ENCODE peak calls at places on chromosomes 13 and 19, in six cellular contexts. One of them, this sample, is unnamed.

GRCh38 chr13:19927117-19927734 is 31.3 kb upstream of the ZMYM2 start:
- DNase-seq in IMR-90: peak; percentile 31
- DNase-seq in breast epithelium: no peak
- DNase-seq in SJCRH30: no peak
- DNase-seq in CD4-positive, alpha-beta T cell: no peak
- DNase-seq in Panc1: peak; percentile 27
- DNase-seq in this sample: no peak

GRCh38 chr19:44626067-44626624 is 12.8 kb downstream of the IGSF23 start:
- DNase-seq in IMR-90: peak; percentile 99
- DNase-seq in breast epithelium: peak; percentile 64
- DNase-seq in SJCRH30: peak; percentile 56
- DNase-seq in CD4-positive, alpha-beta T cell: no peak
- DNase-seq in Panc1: no peak
- DNase-seq in this sample: no peak

GRCh38 chr19:47725759-47726401 is 12.7 kb downstream of the EHD2 start:
- DNase-seq in IMR-90: no peak
- DNase-seq in breast epithelium: no peak
- DNase-seq in SJCRH30: no peak
- DNase-seq in CD4-positive, alpha-beta T cell: no peak
- DNase-seq in Panc1: no peak
- DNase-seq in this sample: no peak

GRCh38 chr19:41376241-41376997 is at the start of gene TMEM91:
- DNase-seq in IMR-90: no peak
- DNase-seq in breast epithelium: no peak
- DNase-seq in SJCRH30: no peak
- DNase-seq in CD4-positive, alpha-beta T cell: no peak
- DNase-seq in Panc1: no peak
- DNase-seq in this sample: no peak

GRCh38 chr13:41610426-41610825 is 153.1 kb downstream of the RGCC start:
- DNase-seq in IMR-90: peak; percentile 97
- DNase-seq in breast epithelium: no peak
- DNase-seq in SJCRH30: no peak
- DNase-seq in CD4-positive, alpha-beta T cell: no peak
- DNase-seq in Panc1: no peak
- DNase-seq in this sample: no peak

GRCh38 chr13:102530751-102531150 is 66.0 kb upstream of the TPP2 start:
- DNase-seq in IMR-90: no peak
- DNase-seq in breast epithelium: no peak
- DNase-seq in SJCRH30: no peak
- DNase-seq in CD4-positive, alpha-beta T cell: no peak
- DNase-seq in Panc1: no peak
- DNase-seq in this sample: no peak

GRCh38 chr13:90238433-90238832 is 1109.1 kb upstream of the MIR17HG start:
- DNase-seq in IMR-90: no peak
- DNase-seq in breast epithelium: no peak
- DNase-seq in SJCRH30: peak; percentile 73
- DNase-seq in CD4-positive, alpha-beta T cell: no peak
- DNase-seq in Panc1: no peak
- DNase-seq in this sample: no peak

GRCh38 chr13:78589206-78589605 is 14.1 kb downstream of the POU4F1 start:
- DNase-seq in IMR-90: peak; percentile 9
- DNase-seq in breast epithelium: no peak
- DNase-seq in SJCRH30: peak; percentile 73
- DNase-seq in CD4-positive, alpha-beta T cell: no peak
- DNase-seq in Panc1: no peak
- DNase-seq in this sample: no peak

GRCh38 chr13:99870541-99870940 is 101.0 kb downstream of the ZIC5 start:
- DNase-seq in IMR-90: no peak
- DNase-seq in breast epithelium: no peak
- DNase-seq in SJCRH30: no peak
- DNase-seq in CD4-positive, alpha-beta T cell: no peak
- DNase-seq in Panc1: no peak
- DNase-seq in this sample: no peak

DNA sequence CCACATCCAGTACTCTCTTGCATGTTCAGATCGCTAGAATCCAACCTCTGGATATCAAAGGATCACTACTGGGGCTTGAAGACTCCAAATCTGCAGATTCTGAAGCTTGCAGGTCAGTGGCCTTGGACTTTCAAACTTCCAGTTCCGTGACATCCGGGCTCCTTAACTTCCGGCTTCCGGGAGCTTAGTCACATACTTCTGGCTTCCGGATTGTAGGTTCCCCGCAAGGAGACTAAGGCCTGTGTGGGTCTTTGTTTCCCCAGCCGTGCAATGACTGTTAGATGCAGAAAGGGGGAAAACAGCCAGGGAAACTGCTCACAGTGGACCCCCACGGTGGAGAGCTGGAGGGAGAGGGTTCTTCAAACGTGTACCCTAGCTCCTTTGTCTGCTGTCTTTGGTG is 41.4 kb downstream of the ZNF333 start:
- DNase-seq in IMR-90: no peak
- DNase-seq in breast epithelium: no peak
- DNase-seq in SJCRH30: no peak
- DNase-seq in CD4-positive, alpha-beta T cell: no peak
- DNase-seq in Panc1: no peak
- DNase-seq in this sample: no peak
- H3K27me3 ChIP-seq in IMR-90: no peaks in the 10 kb centered on the region
- H3K27me3 ChIP-seq in breast epithelium: no peaks in the 10 kb centered on the region
- H3K27me3 ChIP-seq in SJCRH30: peaks cover 2% of the 10 kb centered on the region
- H3K27me3 ChIP-seq in CD4-positive, alpha-beta T cell: no peaks in the 10 kb centered on the region
- H3K27me3 ChIP-seq in Panc1: no peaks in the 10 kb centered on the region
- H3K27me3 ChIP-seq in this sample: no peaks in the 10 kb centered on the region

DNA sequence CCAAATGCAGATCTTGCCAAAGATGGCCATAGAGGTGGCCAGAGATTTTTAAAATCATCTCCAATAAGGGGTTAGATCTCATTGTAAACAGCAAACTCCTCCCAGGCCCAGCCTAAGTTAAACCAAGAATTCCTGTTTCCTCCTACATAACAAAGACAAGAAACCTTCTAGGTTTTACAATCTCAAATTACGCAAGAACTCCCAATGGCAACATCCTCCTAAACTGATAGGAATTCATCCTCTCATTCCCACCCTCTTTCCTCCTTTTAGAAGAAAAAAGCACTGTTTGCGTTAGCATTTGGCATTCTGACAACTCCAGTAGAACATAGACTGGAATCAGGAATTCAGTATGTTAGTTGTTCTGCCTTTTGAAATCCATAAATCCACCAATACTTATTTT is 14.6 kb downstream of the PROSER1 start:
- DNase-seq in IMR-90: peak; percentile 69
- DNase-seq in breast epithelium: no peak
- DNase-seq in SJCRH30: no peak
- DNase-seq in CD4-positive, alpha-beta T cell: no peak
- DNase-seq in Panc1: no peak
- DNase-seq in this sample: no peak
- H3K27ac ChIP-seq in IMR-90: no peak overlapping the region
- H3K27ac ChIP-seq in breast epithelium: peak overlapping the region; percentile 14
- H3K27ac ChIP-seq in SJCRH30: no peak overlapping the region
- H3K27ac ChIP-seq in CD4-positive, alpha-beta T cell: no peak overlapping the region
- H3K27ac ChIP-seq in Panc1: no peak overlapping the region
- H3K27ac ChIP-seq in this sample: no peak overlapping the region

GRCh38 chr19:14267224-14267741 is 61.3 kb upstream of the ADGRL1 start:
- DNase-seq in IMR-90: no peak
- DNase-seq in breast epithelium: no peak
- DNase-seq in SJCRH30: no peak
- DNase-seq in CD4-positive, alpha-beta T cell: no peak
- DNase-seq in Panc1: no peak
- DNase-seq in this sample: no peak
- H3K27me3 ChIP-seq in IMR-90: peaks cover 53% of the 10 kb centered on the region
- H3K27me3 ChIP-seq in breast epithelium: peaks cover 7% of the 10 kb centered on the region
- H3K27me3 ChIP-seq in SJCRH30: peaks cover 9% of the 10 kb centered on the region
- H3K27me3 ChIP-seq in CD4-positive, alpha-beta T cell: no peaks in the 10 kb centered on the region
- H3K27me3 ChIP-seq in Panc1: no peaks in the 10 kb centered on the region
- H3K27me3 ChIP-seq in this sample: no peaks in the 10 kb centered on the region

DNA sequence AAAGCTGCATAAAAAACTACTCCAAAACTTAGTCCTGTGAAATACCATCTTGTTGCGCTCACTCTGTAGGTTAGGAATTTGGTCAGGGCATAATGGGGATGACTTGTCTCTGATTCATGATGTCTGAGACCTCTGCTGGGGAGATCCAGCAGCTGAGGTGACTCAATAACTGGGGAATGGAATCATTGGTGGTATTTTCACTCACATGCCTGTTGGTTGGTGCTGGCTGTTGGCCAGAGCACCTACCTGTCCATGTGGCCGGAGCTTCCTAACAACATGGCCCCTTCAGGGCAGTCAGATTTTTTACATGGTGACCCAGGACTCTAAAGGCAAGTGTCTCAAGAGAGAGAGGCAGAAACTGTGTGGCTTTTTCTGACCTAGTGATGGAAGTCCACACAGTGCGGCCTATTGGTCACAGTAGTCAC is 7.4 kb upstream of the ESD start:
- DNase-seq in IMR-90: peak; percentile 98
- DNase-seq in breast epithelium: no peak
- DNase-seq in SJCRH30: peak; percentile 28
- DNase-seq in CD4-positive, alpha-beta T cell: no peak
- DNase-seq in Panc1: peak; percentile 46
- DNase-seq in this sample: no peak
- H3K27ac ChIP-seq in IMR-90: peak overlapping the region; percentile 54
- H3K27ac ChIP-seq in breast epithelium: no peak overlapping the region
- H3K27ac ChIP-seq in SJCRH30: peak overlapping the region; percentile 66
- H3K27ac ChIP-seq in CD4-positive, alpha-beta T cell: no peak overlapping the region
- H3K27ac ChIP-seq in Panc1: no peak overlapping the region
- H3K27ac ChIP-seq in this sample: no peak overlapping the region

DNA sequence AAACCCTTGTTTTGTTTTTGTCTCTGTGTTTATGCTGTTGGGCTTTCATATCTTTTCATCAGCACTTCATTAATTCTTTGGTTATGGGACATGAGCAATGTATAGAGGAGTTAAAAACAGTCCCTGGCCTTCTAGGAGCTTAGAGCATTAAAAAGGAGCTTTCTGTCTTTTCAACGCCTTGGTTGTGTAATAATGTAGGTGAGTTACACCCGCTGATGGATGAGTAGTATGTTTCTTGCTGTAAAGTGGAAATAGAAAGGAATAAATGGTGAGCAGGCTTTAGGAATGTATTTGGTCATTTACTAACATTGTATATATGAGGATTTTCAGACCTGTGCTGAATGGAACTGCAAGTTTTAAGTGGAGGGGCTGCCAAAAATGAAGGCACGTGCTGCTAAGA is 121.5 kb upstream of the RNF113B start:
- DNase-seq in IMR-90: no peak
- DNase-seq in breast epithelium: no peak
- DNase-seq in SJCRH30: no peak
- DNase-seq in CD4-positive, alpha-beta T cell: no peak
- DNase-seq in Panc1: no peak
- DNase-seq in this sample: no peak
- H3K27me3 ChIP-seq in IMR-90: no peaks in the 10 kb centered on the region
- H3K27me3 ChIP-seq in breast epithelium: no peaks in the 10 kb centered on the region
- H3K27me3 ChIP-seq in SJCRH30: no peaks in the 10 kb centered on the region
- H3K27me3 ChIP-seq in CD4-positive, alpha-beta T cell: no peaks in the 10 kb centered on the region
- H3K27me3 ChIP-seq in Panc1: no peaks in the 10 kb centered on the region
- H3K27me3 ChIP-seq in this sample: no peaks in the 10 kb centered on the region

DNA sequence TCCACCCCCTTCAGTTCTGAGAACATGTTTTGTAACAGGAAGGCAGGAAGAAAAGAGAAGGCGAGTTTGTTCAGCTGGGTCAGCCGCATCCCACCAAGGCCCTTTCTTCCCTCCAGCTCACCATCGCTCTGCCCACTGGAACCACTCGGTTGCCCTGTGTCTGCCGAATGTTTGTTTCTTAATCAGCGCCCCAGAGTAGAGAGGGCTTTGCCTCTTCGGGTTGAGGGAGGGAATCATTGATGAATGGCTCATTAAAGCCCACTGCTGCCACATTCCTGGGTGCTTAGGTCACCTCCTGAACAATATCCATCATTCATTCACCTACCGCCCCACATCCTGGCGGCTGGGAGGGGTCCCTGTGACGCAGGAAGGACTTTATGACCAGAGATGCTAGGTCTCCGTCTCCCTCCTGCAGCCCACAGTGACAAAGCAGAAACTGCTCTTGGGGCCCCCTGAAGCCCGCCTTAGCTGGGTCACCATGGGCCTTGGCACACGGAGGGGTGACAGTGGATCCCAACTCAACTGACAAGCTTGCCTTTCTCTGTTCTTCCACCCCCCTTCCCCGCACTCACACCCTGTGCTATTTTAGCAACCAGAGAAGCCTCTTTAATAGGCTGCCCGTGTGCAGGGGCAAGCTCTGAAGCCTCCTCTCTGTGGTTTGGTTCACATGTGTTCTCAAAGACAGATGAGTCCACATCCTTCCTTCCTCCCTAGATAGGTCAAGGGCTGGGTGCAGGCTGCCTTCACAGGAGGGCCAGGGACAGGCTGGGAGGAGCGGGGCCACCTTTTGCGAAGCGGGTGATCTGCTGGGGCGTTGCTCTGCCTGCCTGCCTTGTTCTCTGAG is 46.2 kb downstream of the ACTN4 start:
- DNase-seq in IMR-90: peak; percentile 63
- DNase-seq in breast epithelium: no peak
- DNase-seq in SJCRH30: peak; percentile 93
- DNase-seq in CD4-positive, alpha-beta T cell: no peak
- DNase-seq in Panc1: peak; percentile 90
- DNase-seq in this sample: peak; percentile 64
- H3K27ac ChIP-seq in IMR-90: peak overlapping the region; percentile 96
- H3K27ac ChIP-seq in breast epithelium: peak overlapping the region; percentile 96
- H3K27ac ChIP-seq in SJCRH30: peak overlapping the region; percentile 85
- H3K27ac ChIP-seq in CD4-positive, alpha-beta T cell: peak overlapping the region; percentile 7
- H3K27ac ChIP-seq in Panc1: peak overlapping the region; percentile 98
- H3K27ac ChIP-seq in this sample: peak overlapping the region; percentile 37

GRCh38 chr19:7251502-7251901 is 42.7 kb downstream of the INSR start:
- DNase-seq in IMR-90: no peak
- DNase-seq in breast epithelium: no peak
- DNase-seq in SJCRH30: no peak
- DNase-seq in CD4-positive, alpha-beta T cell: no peak
- DNase-seq in Panc1: no peak
- DNase-seq in this sample: no peak
- H3K27me3 ChIP-seq in IMR-90: no peaks in the 10 kb centered on the region
- H3K27me3 ChIP-seq in breast epithelium: no peaks in the 10 kb centered on the region
- H3K27me3 ChIP-seq in SJCRH30: no peaks in the 10 kb centered on the region
- H3K27me3 ChIP-seq in CD4-positive, alpha-beta T cell: no peaks in the 10 kb centered on the region
- H3K27me3 ChIP-seq in Panc1: no peaks in the 10 kb centered on the region
- H3K27me3 ChIP-seq in this sample: no peaks in the 10 kb centered on the region

This sample was measured in CD8-positive, alpha-beta T cell.